ENCODE peak calls at places on chromosomes 5 and 9, in seven cellular contexts. G, Q, X, Z, O, N and P are unnamed samples.

GRCh38 chr9:34710023-34710422 is at the start of gene CCL21:
- DNase-seq in G (no peak), Q (no peak), X (no peak), Z (peak; percentile 82), O (peak; percentile 83), N (no peak), P (no peak)

GRCh38 chr5:67414712-67415111 is 218.1 kb upstream of the CD180 start:
- DNase-seq in G (peak; percentile 13), Q (no peak), X (no peak), Z (no peak), O (peak; percentile 60), N (no peak), P (peak; percentile 10)

GRCh38 chr5:138128344-138128743 is 10.9 kb downstream of the NME5 start:
- DNase-seq in G (no peak), Q (no peak), X (no peak), Z (no peak), O (no peak), N (no peak), P (no peak)

GRCh38 chr9:114366334-114367128 is 21.3 kb downstream of the AKNA start:
- DNase-seq in G (peak; percentile 92), Q (no peak), X (no peak), Z (no peak), O (peak; percentile 88), N (peak; percentile 69), P (peak; percentile 80)

GRCh38 chr5:171850354-171850947 is 64.8 kb downstream of the SMIM23 start:
- DNase-seq in G (no peak), Q (no peak), X (peak; percentile 64), Z (no peak), O (peak; percentile 18), N (no peak), P (no peak)

GRCh38 chr5:174175869-174176268 is 130.4 kb downstream of the NSG2 start:
- DNase-seq in G (no peak), Q (no peak), X (no peak), Z (no peak), O (no peak), N (no peak), P (no peak)

GRCh38 chr9:111783857-111784256 is 10.9 kb downstream of the SHOC1 start:
- DNase-seq in G (no peak), Q (no peak), X (no peak), Z (no peak), O (no peak), N (no peak), P (no peak)

GRCh38 chr9:126293522-126293889 is 33.1 kb upstream of the MVB12B start:
- DNase-seq in G (no peak), Q (no peak), X (peak; percentile 47), Z (no peak), O (no peak), N (no peak), P (no peak)

GRCh38 chr9:126033956-126034355 is 286.8 kb downstream of the PBX3 start:
- DNase-seq in G (no peak), Q (no peak), X (no peak), Z (no peak), O (no peak), N (no peak), P (no peak)

DNA sequence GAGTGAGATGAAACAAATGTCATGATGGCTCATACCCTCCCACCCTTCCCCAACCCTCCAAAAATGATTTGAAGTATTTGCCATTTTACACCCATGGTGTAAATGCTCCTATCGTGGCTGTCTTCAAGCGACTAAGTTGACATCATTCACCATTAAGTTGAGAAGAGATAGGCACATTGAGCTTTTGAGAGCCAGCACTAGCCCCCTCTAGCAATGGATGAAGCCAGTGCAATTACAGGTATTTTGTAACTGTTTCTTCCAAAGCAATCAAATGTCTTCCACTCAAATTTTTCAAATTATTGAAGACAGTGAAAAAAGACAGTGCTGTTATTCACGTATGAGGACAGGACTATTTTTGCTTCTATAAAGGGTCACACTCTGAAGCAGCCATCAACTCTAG is 371.5 kb upstream of the KLF4 start:
- DNase-seq in G (no peak), Q (no peak), X (no peak), Z (no peak), O (no peak), N (no peak), P (no peak)
- TF ChIP-seq CTCF in G (no peak), Q (no peak), X (no peak), Z (peak; percentile 15), O (no peak), N (no peak), P (no peak)

DNA sequence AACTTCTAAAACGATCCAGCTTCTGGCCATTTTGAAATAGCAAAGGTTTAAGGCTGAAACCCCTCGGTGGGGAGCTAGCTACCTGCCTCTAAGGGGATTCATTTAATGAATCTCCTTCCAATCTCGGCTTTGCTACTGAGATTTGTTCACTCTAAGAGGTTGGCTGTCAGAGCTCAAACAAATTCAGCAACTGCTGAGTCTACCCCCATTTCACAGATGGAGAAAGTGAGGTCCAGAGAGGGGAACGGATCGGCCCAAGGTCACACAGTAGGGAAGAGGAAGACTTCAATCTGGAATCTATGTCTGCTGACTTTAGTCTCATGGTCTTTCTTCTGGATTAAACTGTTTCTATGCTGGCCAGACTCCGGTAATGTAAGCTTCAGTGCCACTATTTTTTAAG is 3.0 kb downstream of the CORO2A start:
- DNase-seq in G (no peak), Q (no peak), X (no peak), Z (no peak), O (no peak), N (no peak), P (no peak)
- TF ChIP-seq CTCF in G (no peak), Q (no peak), X (no peak), Z (no peak), O (no peak), N (no peak), P (no peak)

GRCh38 chr5:64682608-64683007 is 7.7 kb upstream of the SHISAL2B start:
- DNase-seq in G (no peak), Q (no peak), X (peak; percentile 44), Z (no peak), O (no peak), N (no peak), P (no peak)

GRCh38 chr5:64678400-64678799 is 11.9 kb upstream of the SHISAL2B start:
- DNase-seq in G (no peak), Q (no peak), X (no peak), Z (no peak), O (no peak), N (no peak), P (no peak)

DNA sequence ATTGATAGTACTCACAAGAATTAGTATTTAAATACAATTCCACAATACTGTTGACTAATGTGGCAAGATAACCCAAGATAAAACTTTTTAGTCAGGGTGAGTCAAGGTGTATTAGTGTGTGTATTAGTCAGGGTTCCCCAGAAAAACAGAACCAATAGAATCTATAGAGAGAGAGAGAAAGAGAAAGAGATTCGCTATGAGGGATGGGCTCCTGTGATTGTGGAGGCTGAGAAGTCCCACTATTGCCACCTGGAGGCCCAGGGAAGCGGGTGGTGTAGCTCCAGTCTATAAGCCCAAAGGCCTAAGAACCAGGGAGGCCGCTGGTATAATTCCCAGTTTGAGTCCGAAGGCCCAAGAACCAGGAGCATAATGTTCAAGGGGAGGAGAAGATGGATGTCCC is 10.0 kb upstream of the SHISAL2B start:
- DNase-seq in G (no peak), Q (no peak), X (peak; percentile 42), Z (no peak), O (peak; percentile 20), N (no peak), P (peak; percentile 4)
- TF ChIP-seq CTCF in G (peak; percentile 4), Q (no peak), X (peak; percentile 21), Z (no peak), O (no peak), N (peak; percentile 12), P (peak; percentile 31)

GRCh38 chr5:150353395-150353675 is 4.2 kb upstream of the TCOF1 start:
- DNase-seq in G (no peak), Q (no peak), X (no peak), Z (no peak), O (no peak), N (no peak), P (no peak)
- TF ChIP-seq CTCF in G (no peak), Q (no peak), X (no peak), Z (no peak), O (peak; percentile 1), N (peak; percentile 4), P (peak; percentile 24)

GRCh38 chr5:72463499-72464052 is 43.6 kb downstream of the ZNF366 start:
- DNase-seq in G (no peak), Q (no peak), X (no peak), Z (no peak), O (no peak), N (no peak), P (no peak)
- TF ChIP-seq CTCF in G (no peak), Q (no peak), X (no peak), Z (no peak), O (no peak), N (no peak), P (peak; percentile 38)

GRCh38 chr5:86118542-86118941 is 499.2 kb upstream of the COX7C start:
- DNase-seq in G (no peak), Q (no peak), X (no peak), Z (no peak), O (no peak), N (no peak), P (no peak)
- TF ChIP-seq CTCF in G (no peak), Q (no peak), X (no peak), Z (peak; percentile 8), O (no peak), N (no peak), P (no peak)

GRCh38 chr5:35822541-35822940 is 34.1 kb upstream of the IL7R start:
- DNase-seq in G (no peak), Q (no peak), X (no peak), Z (no peak), O (no peak), N (no peak), P (no peak)
- TF ChIP-seq CTCF in G (no peak), Q (no peak), X (no peak), Z (no peak), O (no peak), N (no peak), P (no peak)

GRCh38 chr9:123615381-123615780 is 259.4 kb downstream of the CRB2 start:
- DNase-seq in G (no peak), Q (no peak), X (no peak), Z (no peak), O (no peak), N (no peak), P (no peak)
- TF ChIP-seq CTCF in G (no peak), Q (no peak), X (no peak), Z (no peak), O (no peak), N (no peak), P (no peak)

GRCh38 chr5:96151891-96152290 is 190.2 kb upstream of the ELL2 start:
- DNase-seq in G (peak; percentile 19), Q (no peak), X (no peak), Z (no peak), O (no peak), N (no peak), P (no peak)
- TF ChIP-seq CTCF in G (no peak), Q (no peak), X (no peak), Z (no peak), O (no peak), N (no peak), P (no peak)